ENCODE peak calls at places on chromosomes 2 and 18, in seven cellular contexts. One of them, this sample, is unnamed. For H3K9me3 and H3K36me3, the result is how much of the 10 kb centered on the place peaks cover.

GRCh38 chr2:98388601-98389247 is 42.5 kb downstream of the CNGA3 start:
- DNase-seq in uterus: no peak
- DNase-seq in body of pancreas: no peak
- DNase-seq in tibial nerve: no peak
- DNase-seq in prostate gland: no peak
- DNase-seq in heart right ventricle: no peak
- DNase-seq in fibroblast of lung: no peak
- DNase-seq in this sample: no peak

GRCh38 chr18:49520661-49521145 is 33.7 kb upstream of the C18orf32 start:
- DNase-seq in uterus: no peak
- DNase-seq in body of pancreas: no peak
- DNase-seq in tibial nerve: no peak
- DNase-seq in prostate gland: no peak
- DNase-seq in heart right ventricle: no peak
- DNase-seq in fibroblast of lung: peak
- DNase-seq in this sample: no peak

GRCh38 chr18:28357785-28358401 is 181.0 kb upstream of the CDH2 start:
- DNase-seq in uterus: no peak
- DNase-seq in body of pancreas: no peak
- DNase-seq in tibial nerve: no peak
- DNase-seq in prostate gland: no peak
- DNase-seq in heart right ventricle: no peak
- DNase-seq in fibroblast of lung: no peak
- DNase-seq in this sample: no peak

GRCh38 chr2:195612515-195613495 is 44.2 kb upstream of the SLC39A10 start:
- DNase-seq in uterus: no peak
- DNase-seq in body of pancreas: peak
- DNase-seq in tibial nerve: no peak
- DNase-seq in prostate gland: no peak
- DNase-seq in heart right ventricle: no peak
- DNase-seq in fibroblast of lung: peak
- DNase-seq in this sample: no peak

GRCh38 chr2:218727502-218728165 is 17.0 kb downstream of the TTLL4 start:
- DNase-seq in uterus: no peak
- DNase-seq in body of pancreas: no peak
- DNase-seq in tibial nerve: no peak
- DNase-seq in prostate gland: no peak
- DNase-seq in heart right ventricle: no peak
- DNase-seq in fibroblast of lung: no peak
- DNase-seq in this sample: no peak

GRCh38 chr2:28471214-28471613 is 24.6 kb upstream of the PLB1 start:
- DNase-seq in uterus: no peak
- DNase-seq in body of pancreas: no peak
- DNase-seq in tibial nerve: no peak
- DNase-seq in prostate gland: no peak
- DNase-seq in heart right ventricle: no peak
- DNase-seq in fibroblast of lung: no peak
- DNase-seq in this sample: no peak

GRCh38 chr2:180291552-180292421 is 284.7 kb upstream of the CWC22 start:
- DNase-seq in uterus: no peak
- DNase-seq in body of pancreas: no peak
- DNase-seq in tibial nerve: no peak
- DNase-seq in prostate gland: no peak
- DNase-seq in heart right ventricle: no peak
- DNase-seq in fibroblast of lung: peak
- DNase-seq in this sample: no peak

GRCh38 chr2:8132371-8132831 is 549.5 kb upstream of the ID2 start:
- DNase-seq in uterus: no peak
- DNase-seq in body of pancreas: no peak
- DNase-seq in tibial nerve: no peak
- DNase-seq in prostate gland: no peak
- DNase-seq in heart right ventricle: peak
- DNase-seq in fibroblast of lung: peak
- DNase-seq in this sample: peak

GRCh38 chr2:29724282-29724681 is 197.1 kb downstream of the ALK start:
- DNase-seq in uterus: no peak
- DNase-seq in body of pancreas: no peak
- DNase-seq in tibial nerve: no peak
- DNase-seq in prostate gland: no peak
- DNase-seq in heart right ventricle: no peak
- DNase-seq in fibroblast of lung: no peak
- DNase-seq in this sample: no peak

GRCh38 chr2:141728886-141729285 is 401.9 kb downstream of the LRP1B start:
- DNase-seq in uterus: no peak
- DNase-seq in body of pancreas: no peak
- DNase-seq in tibial nerve: no peak
- DNase-seq in prostate gland: no peak
- DNase-seq in heart right ventricle: no peak
- DNase-seq in fibroblast of lung: no peak
- DNase-seq in this sample: no peak

GRCh38 chr2:768484-768883 is 91.3 kb upstream of the TMEM18 start:
- DNase-seq in uterus: no peak
- DNase-seq in body of pancreas: no peak
- DNase-seq in tibial nerve: no peak
- DNase-seq in prostate gland: no peak
- DNase-seq in heart right ventricle: no peak
- DNase-seq in fibroblast of lung: no peak
- DNase-seq in this sample: no peak

GRCh38 chr2:150997702-150998480 is 263.8 kb downstream of the RBM43 start:
- DNase-seq in uterus: no peak
- DNase-seq in body of pancreas: no peak
- DNase-seq in tibial nerve: no peak
- DNase-seq in prostate gland: no peak
- DNase-seq in heart right ventricle: no peak
- DNase-seq in fibroblast of lung: no peak
- DNase-seq in this sample: no peak

GRCh38 chr2:240815761-240816583 is 4.0 kb downstream of the KIF1A start:
- DNase-seq in uterus: no peak
- DNase-seq in body of pancreas: no peak
- DNase-seq in tibial nerve: no peak
- DNase-seq in prostate gland: no peak
- DNase-seq in heart right ventricle: no peak
- DNase-seq in fibroblast of lung: no peak
- DNase-seq in this sample: no peak

GRCh38 chr18:8601277-8602032 is 7.8 kb upstream of the RAB12 start:
- DNase-seq in uterus: no peak
- DNase-seq in body of pancreas: no peak
- DNase-seq in tibial nerve: no peak
- DNase-seq in prostate gland: no peak
- DNase-seq in heart right ventricle: no peak
- DNase-seq in fibroblast of lung: peak
- DNase-seq in this sample: no peak

GRCh38 chr18:23143871-23144270 is 8.6 kb downstream of the CABLES1 start:
- DNase-seq in uterus: peak
- DNase-seq in body of pancreas: no peak
- DNase-seq in tibial nerve: no peak
- DNase-seq in prostate gland: no peak
- DNase-seq in heart right ventricle: no peak
- DNase-seq in fibroblast of lung: peak
- DNase-seq in this sample: no peak

GRCh38 chr2:174776686-174777085 is 12.4 kb upstream of the CHRNA1 start:
- DNase-seq in uterus: no peak
- DNase-seq in body of pancreas: no peak
- DNase-seq in tibial nerve: no peak
- DNase-seq in prostate gland: no peak
- DNase-seq in heart right ventricle: no peak
- DNase-seq in fibroblast of lung: no peak
- DNase-seq in this sample: no peak

GRCh38 chr2:40432916-40433315 is 19.0 kb downstream of the SLC8A1 start:
- DNase-seq in uterus: no peak
- DNase-seq in body of pancreas: no peak
- DNase-seq in tibial nerve: no peak
- DNase-seq in prostate gland: no peak
- DNase-seq in heart right ventricle: no peak
- DNase-seq in fibroblast of lung: peak
- DNase-seq in this sample: no peak

GRCh38 chr2:40431600-40431955 is 20.3 kb downstream of the SLC8A1 start:
- DNase-seq in uterus: peak
- DNase-seq in body of pancreas: no peak
- DNase-seq in tibial nerve: no peak
- DNase-seq in prostate gland: no peak
- DNase-seq in heart right ventricle: no peak
- DNase-seq in fibroblast of lung: peak
- DNase-seq in this sample: no peak

GRCh38 chr2:40428434-40428833 is 23.5 kb downstream of the SLC8A1 start:
- DNase-seq in uterus: no peak
- DNase-seq in body of pancreas: no peak
- DNase-seq in tibial nerve: no peak
- DNase-seq in prostate gland: no peak
- DNase-seq in heart right ventricle: no peak
- DNase-seq in fibroblast of lung: peak
- DNase-seq in this sample: no peak

GRCh38 chr2:40433739-40434138 is 18.2 kb downstream of the SLC8A1 start:
- DNase-seq in uterus: no peak
- DNase-seq in body of pancreas: no peak
- DNase-seq in tibial nerve: no peak
- DNase-seq in prostate gland: no peak
- DNase-seq in heart right ventricle: no peak
- DNase-seq in fibroblast of lung: no peak
- DNase-seq in this sample: no peak

DNA sequence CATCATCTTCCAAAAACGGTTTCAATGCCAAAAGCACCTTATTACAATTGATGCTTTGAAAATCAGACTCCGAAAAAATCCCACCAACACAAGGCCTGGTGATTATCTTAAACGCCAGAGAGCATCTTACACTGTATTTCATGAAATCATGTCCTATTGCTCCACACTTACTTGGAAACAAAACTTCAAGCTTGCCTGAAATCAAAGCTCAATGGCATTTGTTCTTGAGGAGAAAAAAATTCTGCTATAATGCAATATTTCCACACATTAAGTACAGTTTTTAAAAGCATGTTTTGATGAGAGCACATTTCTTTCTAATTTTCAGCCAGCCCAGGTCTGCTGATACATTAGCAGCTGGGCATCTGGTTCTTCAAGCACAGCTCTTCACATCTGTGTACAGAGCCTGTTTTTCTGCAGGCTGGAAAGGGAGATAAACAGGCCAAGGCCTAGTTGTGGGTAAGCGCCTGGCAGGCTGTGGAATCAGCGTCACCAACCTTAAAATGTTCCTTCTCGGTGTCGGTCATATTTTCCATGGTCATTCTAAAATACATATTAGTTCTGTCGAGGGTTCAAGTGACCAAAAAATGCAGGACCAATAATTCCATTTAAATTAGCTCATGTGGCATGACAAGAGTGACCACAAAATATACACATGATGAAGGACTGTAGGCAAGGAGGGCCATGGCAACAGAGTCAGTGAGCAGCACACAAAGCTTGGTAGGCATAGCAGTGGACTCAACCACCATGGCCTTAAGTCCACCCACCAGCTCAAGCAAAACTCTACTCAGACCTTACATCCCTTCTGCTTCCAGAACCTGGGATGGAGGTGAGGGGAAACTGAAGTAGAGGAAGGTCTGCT is 20.9 kb downstream of the SLC8A1 start:
- DNase-seq in uterus: no peak
- DNase-seq in body of pancreas: no peak
- DNase-seq in tibial nerve: no peak
- DNase-seq in prostate gland: no peak
- DNase-seq in heart right ventricle: no peak
- DNase-seq in fibroblast of lung: no peak
- DNase-seq in this sample: no peak
- H3K27ac ChIP-seq in uterus: peak
- H3K27ac ChIP-seq in body of pancreas: no peak
- H3K27ac ChIP-seq in tibial nerve: no peak
- H3K27ac ChIP-seq in prostate gland: no peak
- H3K27ac ChIP-seq in heart right ventricle: no peak
- H3K27ac ChIP-seq in fibroblast of lung: peak
- H3K27ac ChIP-seq in this sample: peak

GRCh38 chr2:172578054-172578453 is 22.2 kb downstream of the PDK1 start:
- DNase-seq in uterus: no peak
- DNase-seq in body of pancreas: no peak
- DNase-seq in tibial nerve: no peak
- DNase-seq in prostate gland: no peak
- DNase-seq in heart right ventricle: no peak
- DNase-seq in fibroblast of lung: no peak
- DNase-seq in this sample: no peak
- H3K9me3 ChIP-seq in uterus: under half
- H3K9me3 ChIP-seq in body of pancreas: under half
- H3K9me3 ChIP-seq in tibial nerve: under half
- H3K9me3 ChIP-seq in prostate gland: under half
- H3K9me3 ChIP-seq in heart right ventricle: half or more
- H3K9me3 ChIP-seq in fibroblast of lung: under half
- H3K9me3 ChIP-seq in this sample: under half

DNA sequence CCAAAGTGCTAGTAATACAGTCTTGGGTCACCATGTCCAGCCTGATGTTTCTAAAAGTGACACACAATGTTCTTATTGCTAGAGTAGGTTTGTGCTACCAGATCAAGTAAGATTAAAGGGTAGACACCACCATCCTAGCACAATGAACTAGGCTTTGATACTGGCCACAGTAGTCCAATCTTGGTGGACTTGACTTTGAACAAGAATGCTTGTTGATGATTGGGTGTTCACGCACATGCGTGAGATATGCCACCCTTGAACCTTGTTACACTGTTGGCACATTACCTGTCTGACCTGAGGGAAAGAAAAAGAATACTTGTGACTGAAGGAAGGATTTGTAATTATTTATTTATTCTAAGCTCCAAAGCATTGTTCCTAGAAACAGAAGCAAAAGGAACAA is 72.1 kb upstream of the EMILIN2 start:
- DNase-seq in uterus: no peak
- DNase-seq in body of pancreas: no peak
- DNase-seq in tibial nerve: no peak
- DNase-seq in prostate gland: no peak
- DNase-seq in heart right ventricle: no peak
- DNase-seq in fibroblast of lung: no peak
- DNase-seq in this sample: no peak
- H3K36me3 ChIP-seq in uterus: under half
- H3K36me3 ChIP-seq in body of pancreas: half or more
- H3K36me3 ChIP-seq in tibial nerve: under half
- H3K36me3 ChIP-seq in prostate gland: under half
- H3K36me3 ChIP-seq in heart right ventricle: half or more
- H3K36me3 ChIP-seq in fibroblast of lung: under half
- H3K36me3 ChIP-seq in this sample: half or more

GRCh38 chr18:47970664-47971523 is 40.4 kb upstream of the SMAD2 start:
- DNase-seq in uterus: no peak
- DNase-seq in body of pancreas: no peak
- DNase-seq in tibial nerve: no peak
- DNase-seq in prostate gland: no peak
- DNase-seq in heart right ventricle: no peak
- DNase-seq in fibroblast of lung: no peak
- DNase-seq in this sample: no peak

GRCh38 chr18:47969851-47970250 is 39.4 kb upstream of the SMAD2 start:
- DNase-seq in uterus: no peak
- DNase-seq in body of pancreas: no peak
- DNase-seq in tibial nerve: no peak
- DNase-seq in prostate gland: no peak
- DNase-seq in heart right ventricle: no peak
- DNase-seq in fibroblast of lung: peak
- DNase-seq in this sample: no peak

GRCh38 chr18:47968006-47968676 is 37.7 kb upstream of the SMAD2 start:
- DNase-seq in uterus: no peak
- DNase-seq in body of pancreas: no peak
- DNase-seq in tibial nerve: no peak
- DNase-seq in prostate gland: no peak
- DNase-seq in heart right ventricle: no peak
- DNase-seq in fibroblast of lung: peak
- DNase-seq in this sample: no peak

GRCh38 chr18:47964086-47964485 is 33.6 kb upstream of the SMAD2 start:
- DNase-seq in uterus: no peak
- DNase-seq in body of pancreas: no peak
- DNase-seq in tibial nerve: no peak
- DNase-seq in prostate gland: no peak
- DNase-seq in heart right ventricle: no peak
- DNase-seq in fibroblast of lung: no peak
- DNase-seq in this sample: no peak

GRCh38 chr18:47968721-47969120 is 38.3 kb upstream of the SMAD2 start:
- DNase-seq in uterus: no peak
- DNase-seq in body of pancreas: no peak
- DNase-seq in tibial nerve: no peak
- DNase-seq in prostate gland: no peak
- DNase-seq in heart right ventricle: no peak
- DNase-seq in fibroblast of lung: peak
- DNase-seq in this sample: no peak
- H3K27ac ChIP-seq in uterus: no peak
- H3K27ac ChIP-seq in body of pancreas: no peak
- H3K27ac ChIP-seq in tibial nerve: no peak
- H3K27ac ChIP-seq in prostate gland: no peak
- H3K27ac ChIP-seq in heart right ventricle: no peak
- H3K27ac ChIP-seq in fibroblast of lung: no peak
- H3K27ac ChIP-seq in this sample: no peak